ENCODE peak calls at places on chromosome 20, in six cellular contexts. One of them, this sample, is unnamed.

GRCh38 chr20:23226612-23227265 is 123.9 kb upstream of the NXT1 start:
- DNase-seq in H9: no peak
- DNase-seq in body of pancreas: no peak
- DNase-seq in PC-9: no peak
- DNase-seq in RWPE2: no peak
- DNase-seq in heart right ventricle: no peak
- DNase-seq in this sample: no peak

GRCh38 chr20:50388733-50389436 is 121.3 kb upstream of the PTPN1 start:
- DNase-seq in H9: no peak
- DNase-seq in heart right ventricle: no peak
- DNase-seq in body of pancreas: no peak
- DNase-seq in PC-9: no peak
- DNase-seq in RWPE2: no peak
- DNase-seq in this sample: no peak

GRCh38 chr20:64065973-64066341 is 3.0 kb downstream of the TCEA2 start:
- DNase-seq in heart right ventricle: no peak
- DNase-seq in PC-9: peak; percentile 96
- DNase-seq in H9: peak; percentile 76
- DNase-seq in body of pancreas: no peak
- DNase-seq in RWPE2: no peak
- DNase-seq in this sample: no peak

GRCh38 chr20:23120936-23121765 is 35.0 kb upstream of the CD93 start:
- DNase-seq in body of pancreas: no peak
- DNase-seq in H9: no peak
- DNase-seq in PC-9: no peak
- DNase-seq in heart right ventricle: no peak
- DNase-seq in RWPE2: peak; percentile 42
- DNase-seq in this sample: no peak

GRCh38 chr20:53608071-53608455 is 14.4 kb upstream of the ZNF217 start:
- DNase-seq in RWPE2: no peak
- DNase-seq in heart right ventricle: no peak
- DNase-seq in body of pancreas: no peak
- DNase-seq in PC-9: no peak
- DNase-seq in H9: no peak
- DNase-seq in this sample: peak; percentile 60

GRCh38 chr20:5675103-5676091 is 74.8 kb upstream of the SHLD1 start:
- DNase-seq in RWPE2: no peak
- DNase-seq in PC-9: peak; percentile 34
- DNase-seq in heart right ventricle: no peak
- DNase-seq in H9: no peak
- DNase-seq in body of pancreas: peak; percentile 37
- DNase-seq in this sample: no peak

GRCh38 chr20:23082846-23083552 is 3.1 kb downstream of the CD93 start:
- DNase-seq in body of pancreas: peak; percentile 57
- DNase-seq in RWPE2: no peak
- DNase-seq in heart right ventricle: peak; percentile 75
- DNase-seq in PC-9: no peak
- DNase-seq in H9: peak; percentile 48
- DNase-seq in this sample: no peak

GRCh38 chr20:46720776-46721425 is 11.5 kb downstream of the SLC2A10 start:
- DNase-seq in body of pancreas: no peak
- DNase-seq in PC-9: no peak
- DNase-seq in H9: no peak
- DNase-seq in RWPE2: no peak
- DNase-seq in heart right ventricle: no peak
- DNase-seq in this sample: no peak

GRCh38 chr20:1388253-1388652 is 4.6 kb downstream of the FKBP1A start:
- DNase-seq in PC-9: no peak
- DNase-seq in H9: no peak
- DNase-seq in body of pancreas: no peak
- DNase-seq in heart right ventricle: no peak
- DNase-seq in RWPE2: no peak
- DNase-seq in this sample: no peak

GRCh38 chr20:13422637-13423036 is 201.6 kb downstream of the ISM1 start:
- DNase-seq in RWPE2: no peak
- DNase-seq in H9: no peak
- DNase-seq in heart right ventricle: no peak
- DNase-seq in PC-9: no peak
- DNase-seq in body of pancreas: no peak
- DNase-seq in this sample: no peak

GRCh38 chr20:23937303-23938117 is 51.1 kb downstream of the GGTLC1 start:
- DNase-seq in RWPE2: no peak
- DNase-seq in heart right ventricle: peak; percentile 45
- DNase-seq in body of pancreas: peak; percentile 73
- DNase-seq in H9: peak; percentile 80
- DNase-seq in PC-9: peak; percentile 60
- DNase-seq in this sample: no peak

GRCh38 chr20:36988494-36988966 is 37.0 kb upstream of the SAMHD1 start:
- DNase-seq in heart right ventricle: no peak
- DNase-seq in PC-9: no peak
- DNase-seq in RWPE2: no peak
- DNase-seq in H9: no peak
- DNase-seq in body of pancreas: peak; percentile 3
- DNase-seq in this sample: no peak

GRCh38 chr20:47989957-47990356 is 204.7 kb upstream of the SULF2 start:
- DNase-seq in H9: no peak
- DNase-seq in RWPE2: no peak
- DNase-seq in body of pancreas: no peak
- DNase-seq in heart right ventricle: no peak
- DNase-seq in PC-9: peak; percentile 97
- DNase-seq in this sample: no peak

GRCh38 chr20:43976577-43976976 is 61.9 kb downstream of the TOX2 start:
- DNase-seq in heart right ventricle: no peak
- DNase-seq in PC-9: no peak
- DNase-seq in body of pancreas: no peak
- DNase-seq in RWPE2: no peak
- DNase-seq in H9: no peak
- DNase-seq in this sample: peak; percentile 9

GRCh38 chr20:6094565-6094964 is 28.3 kb downstream of the FERMT1 start:
- DNase-seq in heart right ventricle: no peak
- DNase-seq in H9: no peak
- DNase-seq in PC-9: no peak
- DNase-seq in body of pancreas: no peak
- DNase-seq in RWPE2: no peak
- DNase-seq in this sample: no peak

GRCh38 chr20:37282558-37282957 is 6.9 kb upstream of the MANBAL start:
- DNase-seq in RWPE2: no peak
- DNase-seq in PC-9: no peak
- DNase-seq in body of pancreas: peak; percentile 18
- DNase-seq in heart right ventricle: no peak
- DNase-seq in H9: no peak
- DNase-seq in this sample: no peak

GRCh38 chr20:36273414-36274247 is 32.5 kb upstream of the DLGAP4 start:
- DNase-seq in RWPE2: peak; percentile 78
- DNase-seq in PC-9: no peak
- DNase-seq in H9: no peak
- DNase-seq in body of pancreas: no peak
- DNase-seq in heart right ventricle: no peak
- DNase-seq in this sample: no peak

GRCh38 chr20:37526839-37527637 is 638 bp downstream of the BLCAP start:
- DNase-seq in heart right ventricle: peak; percentile 44
- DNase-seq in PC-9: no peak
- DNase-seq in body of pancreas: no peak
- DNase-seq in H9: no peak
- DNase-seq in RWPE2: peak; percentile 82
- DNase-seq in this sample: no peak

GRCh38 chr20:62834967-62835730 is 18.3 kb downstream of the COL9A3 start:
- DNase-seq in PC-9: no peak
- DNase-seq in RWPE2: peak; percentile 77
- DNase-seq in heart right ventricle: no peak
- DNase-seq in H9: no peak
- DNase-seq in body of pancreas: no peak
- DNase-seq in this sample: no peak

GRCh38 chr20:61837200-61837599 is 228.5 kb downstream of the TAF4 start:
- DNase-seq in H9: no peak
- DNase-seq in PC-9: no peak
- DNase-seq in RWPE2: no peak
- DNase-seq in heart right ventricle: no peak
- DNase-seq in body of pancreas: no peak
- DNase-seq in this sample: no peak

GRCh38 chr20:23601715-23602114 is 4.0 kb downstream of the CST9 start:
- DNase-seq in H9: no peak
- DNase-seq in body of pancreas: no peak
- DNase-seq in RWPE2: no peak
- DNase-seq in heart right ventricle: no peak
- DNase-seq in PC-9: no peak
- DNase-seq in this sample: no peak

GRCh38 chr20:12835999-12836398 is 172.8 kb upstream of the SPTLC3 start:
- DNase-seq in PC-9: no peak
- DNase-seq in body of pancreas: no peak
- DNase-seq in H9: no peak
- DNase-seq in RWPE2: no peak
- DNase-seq in heart right ventricle: no peak
- DNase-seq in this sample: no peak

GRCh38 chr20:4406627-4407026 is 315.1 kb upstream of the PRND start:
- DNase-seq in RWPE2: peak; percentile 73
- DNase-seq in H9: no peak
- DNase-seq in PC-9: no peak
- DNase-seq in body of pancreas: no peak
- DNase-seq in heart right ventricle: no peak
- DNase-seq in this sample: no peak

GRCh38 chr20:16864069-16864468 is 115.9 kb downstream of the OTOR start:
- DNase-seq in body of pancreas: no peak
- DNase-seq in H9: no peak
- DNase-seq in RWPE2: no peak
- DNase-seq in PC-9: no peak
- DNase-seq in heart right ventricle: no peak
- DNase-seq in this sample: no peak

GRCh38 chr20:25493748-25494505 is 86.5 kb downstream of the GINS1 start:
- DNase-seq in H9: no peak
- DNase-seq in heart right ventricle: no peak
- DNase-seq in PC-9: no peak
- DNase-seq in body of pancreas: no peak
- DNase-seq in RWPE2: no peak
- DNase-seq in this sample: peak; percentile 45

GRCh38 chr20:7859371-7859802 is 80.9 kb downstream of the HAO1 start:
- DNase-seq in heart right ventricle: peak; percentile 46
- DNase-seq in H9: no peak
- DNase-seq in body of pancreas: peak; percentile 39
- DNase-seq in RWPE2: no peak
- DNase-seq in PC-9: no peak
- DNase-seq in this sample: no peak

GRCh38 chr20:19435820-19436219 is 223.4 kb downstream of the SLC24A3 start:
- DNase-seq in H9: no peak
- DNase-seq in heart right ventricle: no peak
- DNase-seq in body of pancreas: no peak
- DNase-seq in RWPE2: no peak
- DNase-seq in PC-9: no peak
- DNase-seq in this sample: no peak
- H3K9me3 ChIP-seq in H9: no peaks in the 10 kb centered on the region
- H3K9me3 ChIP-seq in heart right ventricle: no peaks in the 10 kb centered on the region
- H3K9me3 ChIP-seq in body of pancreas: no peaks in the 10 kb centered on the region
- H3K9me3 ChIP-seq in RWPE2: no peaks in the 10 kb centered on the region
- H3K9me3 ChIP-seq in PC-9: no peaks in the 10 kb centered on the region
- H3K9me3 ChIP-seq in this sample: no peaks in the 10 kb centered on the region

GRCh38 chr20:60340232-60340631 is 382.0 kb downstream of the CDH26 start:
- DNase-seq in RWPE2: no peak
- DNase-seq in body of pancreas: no peak
- DNase-seq in PC-9: no peak
- DNase-seq in H9: no peak
- DNase-seq in heart right ventricle: no peak
- DNase-seq in this sample: no peak

GRCh38 chr20:60338556-60338955 is 380.3 kb downstream of the CDH26 start:
- DNase-seq in RWPE2: no peak
- DNase-seq in H9: no peak
- DNase-seq in body of pancreas: no peak
- DNase-seq in PC-9: no peak
- DNase-seq in heart right ventricle: no peak
- DNase-seq in this sample: no peak

GRCh38 chr20:60345106-60345505 is 386.9 kb downstream of the CDH26 start:
- DNase-seq in H9: peak; percentile 32
- DNase-seq in PC-9: no peak
- DNase-seq in body of pancreas: no peak
- DNase-seq in RWPE2: no peak
- DNase-seq in heart right ventricle: no peak
- DNase-seq in this sample: no peak

DNA sequence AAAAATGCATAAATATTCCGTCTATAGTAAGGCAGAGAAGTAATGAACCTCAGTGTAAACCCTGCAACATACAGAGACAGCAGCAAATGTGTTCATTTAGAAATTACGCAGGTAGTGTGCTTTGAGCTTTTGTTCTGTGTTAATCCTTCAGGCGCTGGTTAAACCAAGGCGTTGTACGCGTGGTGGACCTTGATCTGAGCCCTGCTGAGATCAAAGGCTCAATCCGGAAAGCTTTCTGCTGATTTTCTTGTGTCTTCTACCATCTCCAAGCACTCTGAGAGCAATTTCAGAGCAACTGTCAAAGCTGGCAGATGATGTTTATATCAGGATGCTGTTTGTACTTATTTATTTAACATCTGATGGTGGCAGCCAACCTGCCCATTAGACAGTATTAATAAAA is 382.8 kb downstream of the CDH26 start:
- DNase-seq in body of pancreas: no peak
- DNase-seq in H9: no peak
- DNase-seq in RWPE2: no peak
- DNase-seq in heart right ventricle: no peak
- DNase-seq in PC-9: no peak
- DNase-seq in this sample: no peak
- H3K9me3 ChIP-seq in body of pancreas: no peaks in the 10 kb centered on the region
- H3K9me3 ChIP-seq in H9: no peaks in the 10 kb centered on the region
- H3K9me3 ChIP-seq in RWPE2: no peaks in the 10 kb centered on the region
- H3K9me3 ChIP-seq in heart right ventricle: no peaks in the 10 kb centered on the region
- H3K9me3 ChIP-seq in PC-9: no peaks in the 10 kb centered on the region
- H3K9me3 ChIP-seq in this sample: no peaks in the 10 kb centered on the region

DNA sequence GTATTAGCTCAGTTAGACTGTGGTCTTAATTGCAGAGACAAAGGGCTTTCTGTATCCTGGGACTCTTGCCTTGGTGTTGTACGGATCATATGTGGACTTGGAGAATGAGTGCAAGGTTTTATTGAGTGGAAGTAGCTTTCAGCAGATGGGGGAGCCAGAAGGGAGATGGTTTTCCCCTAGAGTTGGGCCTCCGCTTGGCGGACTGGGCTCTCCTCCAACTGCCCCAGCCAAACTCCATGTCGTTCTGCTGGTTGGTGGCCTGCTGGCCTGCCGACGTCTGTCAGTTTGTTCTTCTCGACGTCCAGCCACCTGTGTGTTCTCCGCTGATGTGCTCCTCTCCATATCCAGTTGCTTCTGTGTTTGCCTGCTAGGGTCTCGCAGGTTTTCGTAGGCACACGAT is 189.5 kb upstream of the FLRT3 start:
- DNase-seq in RWPE2: no peak
- DNase-seq in PC-9: no peak
- DNase-seq in H9: no peak
- DNase-seq in heart right ventricle: no peak
- DNase-seq in body of pancreas: no peak
- DNase-seq in this sample: no peak
- H3K9me3 ChIP-seq in RWPE2: no peaks in the 10 kb centered on the region
- H3K9me3 ChIP-seq in PC-9: no peaks in the 10 kb centered on the region
- H3K9me3 ChIP-seq in H9: no peaks in the 10 kb centered on the region
- H3K9me3 ChIP-seq in heart right ventricle: no peaks in the 10 kb centered on the region
- H3K9me3 ChIP-seq in body of pancreas: no peaks in the 10 kb centered on the region
- H3K9me3 ChIP-seq in this sample: no peaks in the 10 kb centered on the region

DNA sequence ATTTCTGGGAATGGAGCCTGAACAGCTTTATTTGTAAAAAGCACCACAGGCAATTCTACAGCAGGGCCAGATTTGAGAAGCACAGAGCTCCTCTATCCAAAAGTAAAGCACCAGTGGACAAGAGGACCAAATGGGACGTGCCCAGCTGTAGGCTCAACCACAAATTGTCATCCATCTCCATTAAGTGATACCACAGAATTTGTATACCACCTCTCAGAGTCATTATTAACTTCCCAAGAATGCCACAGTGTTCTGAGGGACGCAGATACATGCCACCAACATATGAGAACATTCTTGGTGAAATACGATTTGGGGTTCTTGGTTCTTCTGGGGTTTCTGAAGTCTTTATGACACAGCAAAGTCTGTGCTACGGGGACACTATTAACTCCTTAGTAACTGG is 968.8 kb downstream of the KIF16B start:
- DNase-seq in heart right ventricle: no peak
- DNase-seq in body of pancreas: no peak
- DNase-seq in RWPE2: no peak
- DNase-seq in PC-9: no peak
- DNase-seq in H9: no peak
- DNase-seq in this sample: no peak
- H3K9me3 ChIP-seq in heart right ventricle: no peaks in the 10 kb centered on the region
- H3K9me3 ChIP-seq in body of pancreas: no peaks in the 10 kb centered on the region
- H3K9me3 ChIP-seq in RWPE2: no peaks in the 10 kb centered on the region
- H3K9me3 ChIP-seq in PC-9: no peaks in the 10 kb centered on the region
- H3K9me3 ChIP-seq in H9: no peaks in the 10 kb centered on the region
- H3K9me3 ChIP-seq in this sample: no peaks in the 10 kb centered on the region

This sample was measured in suprapubic skin.